ENCODE peak calls at places on chromosome 19, in five cellular contexts. R is ELF-1, E is brain microvascular endothelial cell, I is RWPE1, Y is nephron progenitor cell. P is an unnamed sample.

GRCh38 chr19:35495107-35496064 is 5.1 kb upstream of the KRTDAP start:
- DNase-seq in Y (peak), R (peak), E (peak), I (peak), P (peak)

GRCh38 chr19:44582581-44583265 is 30.6 kb upstream of the IGSF23 start:
- DNase-seq in I (no peak), Y (peak), E (no peak), R (peak), P (no peak)

GRCh38 chr19:33193864-33194362 is at the start of gene LRP3:
- DNase-seq in Y (peak), I (no peak), E (no peak), R (peak), P (peak)

GRCh38 chr19:18543814-18544475 is 572 bp upstream of the FKBP8 start:
- DNase-seq in R (peak), I (peak), Y (no peak), E (peak), P (no peak)

GRCh38 chr19:3358392-3358918 is 7.9 kb upstream of the NFIC start:
- DNase-seq in E (no peak), R (no peak), I (no peak), Y (no peak), P (no peak)

GRCh38 chr19:19866599-19867248 is 1.0 kb downstream of the ZNF253 start:
- DNase-seq in Y (peak), E (no peak), R (peak), I (peak), P (no peak)

GRCh38 chr19:32201661-32202060 is 143.7 kb upstream of the ZNF507 start:
- DNase-seq in Y (no peak), R (no peak), I (no peak), E (peak), P (no peak)

GRCh38 chr19:13621413-13621812 is 115.1 kb upstream of the CACNA1A start:
- DNase-seq in E (peak), I (peak), R (peak), Y (no peak), P (no peak)

GRCh38 chr19:1483979-1484428 is 5.0 kb upstream of the C19orf25 start:
- DNase-seq in I (no peak), Y (no peak), R (no peak), E (no peak), P (no peak)

GRCh38 chr19:28530406-28531035 is 682.4 kb downstream of the UQCRFS1 start:
- DNase-seq in Y (no peak), E (no peak), R (no peak), I (no peak), P (no peak)

GRCh38 chr19:17681505-17682125 is 6.5 kb downstream of the UNC13A start:
- DNase-seq in I (peak), R (peak), E (peak), Y (peak), P (no peak)

GRCh38 chr19:17677002-17677401 is 11.2 kb downstream of the UNC13A start:
- DNase-seq in I (no peak), R (no peak), E (no peak), Y (no peak), P (peak)

GRCh38 chr19:16587031-16588023 is 15.1 kb upstream of the SLC35E1 start:
- DNase-seq in I (no peak), R (peak), Y (peak), E (peak), P (no peak)

GRCh38 chr19:8331263-8331840 is 10.1 kb downstream of the RPS28 start:
- DNase-seq in E (no peak), R (no peak), Y (no peak), I (no peak), P (no peak)

GRCh38 chr19:17542042-17542441 is 13.4 kb upstream of the COLGALT1 start:
- DNase-seq in R (no peak), I (no peak), E (no peak), Y (no peak), P (no peak)

GRCh38 chr19:36136975-36137686 is 2.7 kb upstream of the CAPNS1 start:
- DNase-seq in I (peak), E (peak), R (peak), Y (no peak), P (no peak)

GRCh38 chr19:15935167-15935702 is 906 bp upstream of the CYP4F11 start:
- DNase-seq in R (no peak), I (peak), Y (no peak), E (no peak), P (no peak)

GRCh38 chr19:15563325-15563794 is 51.7 kb upstream of the CYP4F8 start:
- DNase-seq in R (no peak), E (no peak), I (no peak), Y (no peak), P (no peak)

GRCh38 chr19:49347191-49347590 is 12.0 kb downstream of the CD37 start:
- DNase-seq in Y (no peak), I (no peak), E (no peak), R (no peak), P (no peak)

GRCh38 chr19:13165091-13165997 is 15.1 kb downstream of the IER2 start:
- DNase-seq in Y (no peak), I (no peak), R (peak), E (no peak), P (no peak)

GRCh38 chr19:6234527-6234926 is 45.2 kb downstream of the MLLT1 start:
- DNase-seq in Y (no peak), R (no peak), E (no peak), I (no peak), P (no peak)

GRCh38 chr19:13079542-13079986 is 23.1 kb downstream of the LYL1 start:
- DNase-seq in R (no peak), I (no peak), Y (no peak), E (no peak), P (no peak)

GRCh38 chr19:2661615-2662014 is 40.9 kb downstream of the GNG7 start:
- DNase-seq in E (no peak), I (no peak), R (no peak), Y (no peak), P (no peak)

GRCh38 chr19:1469200-1469935 is 9.6 kb downstream of the C19orf25 start:
- DNase-seq in E (no peak), Y (peak), R (no peak), I (no peak), P (peak)